ENCODE peak calls at places on chromosomes 7 and 10, in five cellular contexts. B is neuronal stem cell, E is H9, G is trophoblast cell, F is H1. Z is an unnamed sample.

GRCh38 chr10:12535656-12536055 is 186.3 kb downstream of the CAMK1D start:
- DNase-seq in E (no peak), B (no peak), G (no peak), F (no peak), Z (peak)

GRCh38 chr7:149414745-149415390 is 46.0 kb downstream of the ZNF777 start:
- DNase-seq in G (no peak), F (peak), B (peak), E (peak), Z (peak)

GRCh38 chr10:84076540-84077195 is 62.6 kb upstream of the GHITM start:
- DNase-seq in G (no peak), B (no peak), F (no peak), E (peak), Z (peak)

GRCh38 chr10:114044251-114045070 is 795 bp downstream of the ADRB1 start:
- DNase-seq in B (no peak), G (no peak), F (no peak), E (peak), Z (no peak)

GRCh38 chr10:54665122-54665521 is 135.9 kb downstream of the PCDH15 start:
- DNase-seq in B (no peak), E (no peak), F (no peak), G (no peak), Z (no peak)

GRCh38 chr7:1596181-1597043 is 26.6 kb upstream of the PSMG3 start:
- DNase-seq in B (no peak), E (no peak), F (no peak), G (no peak), Z (no peak)

GRCh38 chr10:26468691-26469090 is 30.6 kb downstream of the APBB1IP start:
- DNase-seq in B (no peak), F (no peak), G (no peak), E (no peak), Z (no peak)

GRCh38 chr10:112313911-112314310 is 30.7 kb downstream of the TECTB start:
- DNase-seq in E (no peak), B (no peak), G (no peak), F (no peak), Z (no peak)

GRCh38 chr10:111077715-111078504 is 1.1 kb downstream of the ADRA2A start:
- DNase-seq in E (peak), F (no peak), G (no peak), B (no peak), Z (no peak)

GRCh38 chr10:58028597-58029366 is 238.9 kb downstream of the IPMK start:
- DNase-seq in E (no peak), B (no peak), F (no peak), G (peak), Z (peak)

GRCh38 chr10:22251751-22252285 is 34.0 kb upstream of the EBLN1 start:
- DNase-seq in F (no peak), B (peak), G (no peak), E (peak), Z (no peak)

GRCh38 chr7:96303686-96304443 is 18.0 kb downstream of the SLC25A13 start:
- DNase-seq in B (no peak), G (no peak), E (no peak), F (no peak), Z (peak)

GRCh38 chr7:17421941-17422340 is 123.5 kb downstream of the AHR start:
- DNase-seq in B (no peak), F (no peak), G (no peak), E (no peak), Z (no peak)

GRCh38 chr10:51000164-51000563 is 74.1 kb upstream of the PRKG1 start:
- DNase-seq in G (no peak), F (no peak), E (no peak), B (no peak), Z (peak)

GRCh38 chr10:109726473-109726872 is 196.8 kb downstream of the XPNPEP1 start:
- DNase-seq in B (no peak), E (no peak), G (no peak), F (no peak), Z (no peak)

GRCh38 chr7:19982841-19983835 is 209.7 kb upstream of the TMEM196 start:
- DNase-seq in F (no peak), E (peak), G (peak), B (peak), Z (peak)

GRCh38 chr10:94217431-94217830 is 145.3 kb downstream of the NOC3L start:
- DNase-seq in F (no peak), G (no peak), E (no peak), B (no peak), Z (no peak)

GRCh38 chr7:45368129-45368807 is 205.9 kb upstream of the ADCY1 start:
- DNase-seq in B (no peak), F (no peak), E (no peak), G (no peak), Z (no peak)

GRCh38 chr7:5777932-5778331 is 3.5 kb downstream of the RNF216 start:
- DNase-seq in B (no peak), F (no peak), G (no peak), E (no peak), Z (no peak)

GRCh38 chr10:126646101-126646500 is 24.4 kb downstream of the C10orf90 start:
- DNase-seq in G (peak), F (no peak), E (no peak), B (no peak), Z (peak)

GRCh38 chr7:84697506-84697905 is 489.4 kb downstream of the SEMA3D start:
- DNase-seq in B (no peak), G (peak), F (no peak), E (no peak), Z (peak)

GRCh38 chr7:47991741-47992311 is 12.4 kb upstream of the HUS1 start:
- DNase-seq in G (peak), B (peak), F (peak), E (peak), Z (peak)

GRCh38 chr10:48885376-48885775 is 54.3 kb downstream of the LRRC18 start:
- DNase-seq in B (no peak), F (no peak), G (no peak), E (no peak), Z (no peak)

GRCh38 chr7:55477781-55478374 is 94.4 kb downstream of the VOPP1 start:
- DNase-seq in E (peak), B (no peak), G (peak), F (no peak), Z (peak)

GRCh38 chr7:55474944-55475911 is 97.1 kb downstream of the VOPP1 start:
- DNase-seq in B (no peak), E (peak), F (no peak), G (no peak), Z (no peak)

GRCh38 chr7:55476071-55476803 is 96.1 kb downstream of the VOPP1 start:
- DNase-seq in E (no peak), G (peak), B (no peak), F (no peak), Z (peak)

GRCh38 chr7:55478700-55479099 is 93.6 kb downstream of the VOPP1 start:
- DNase-seq in F (no peak), B (no peak), G (no peak), E (peak), Z (no peak)

DNA sequence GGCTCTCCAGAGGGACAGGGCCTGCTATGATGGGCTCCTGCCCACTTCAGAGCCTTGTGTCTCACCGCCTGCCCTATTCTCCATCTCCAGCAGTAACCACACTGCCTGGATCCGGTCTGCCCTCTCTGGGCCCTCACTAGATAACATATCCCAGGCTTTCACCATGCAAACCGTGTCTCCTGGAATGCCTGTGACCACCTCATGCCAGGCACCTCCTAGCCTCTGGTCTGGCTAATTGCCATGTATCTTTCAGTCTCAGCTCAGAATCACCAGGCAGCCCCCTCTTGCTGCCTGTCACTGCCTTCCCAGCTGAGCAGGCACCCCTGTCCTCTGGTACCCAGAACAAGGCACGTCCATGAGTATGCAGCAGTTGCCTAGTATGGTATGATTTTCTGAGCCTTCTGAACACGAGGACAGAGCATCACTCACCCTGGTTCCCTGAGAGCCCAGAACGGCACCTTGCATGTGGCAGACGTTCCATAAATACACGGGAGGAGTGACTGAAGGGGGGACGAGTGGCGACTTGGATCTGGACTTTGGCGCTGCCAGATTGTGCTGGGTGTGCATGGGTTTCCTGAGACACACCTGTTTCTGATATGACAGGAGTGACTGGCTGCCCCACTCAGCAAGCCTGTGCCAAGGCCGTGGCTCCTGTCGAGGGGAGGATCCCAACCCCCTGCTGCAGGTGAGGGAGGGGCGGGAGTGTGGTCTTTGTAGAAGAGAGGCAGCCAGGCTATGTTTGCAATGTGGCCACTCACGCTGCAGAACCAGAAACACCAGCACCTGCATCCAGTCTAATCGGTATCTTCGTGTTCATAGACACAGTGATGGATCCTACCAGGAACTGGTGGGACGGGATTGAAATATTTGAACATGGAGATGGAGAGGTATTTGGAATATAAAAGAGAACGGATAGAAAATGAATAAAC is 95.2 kb downstream of the VOPP1 start:
- DNase-seq in G (peak), F (no peak), E (peak), B (no peak), Z (no peak)
- H4K91ac ChIP-seq in G (no peak), F (no peak), E (no peak), B (no peak), Z (peak)

GRCh38 chr10:87671416-87671815 is 11.7 kb downstream of the PAPSS2 start:
- DNase-seq in B (no peak), E (no peak), F (no peak), G (no peak), Z (peak)

GRCh38 chr10:87664276-87664687 is 4.6 kb downstream of the PAPSS2 start:
- DNase-seq in G (no peak), F (no peak), E (no peak), B (no peak), Z (no peak)

GRCh38 chr10:87667503-87667902 is 7.8 kb downstream of the PAPSS2 start:
- DNase-seq in F (no peak), B (no peak), E (no peak), G (no peak), Z (no peak)

GRCh38 chr10:87670591-87670990 is 10.9 kb downstream of the PAPSS2 start:
- DNase-seq in E (no peak), G (no peak), F (no peak), B (no peak), Z (peak)

GRCh38 chr10:87668324-87669054 is 8.8 kb downstream of the PAPSS2 start:
- DNase-seq in E (no peak), G (no peak), F (no peak), B (no peak), Z (no peak)
- H2BK120ac ChIP-seq in E (no peak), G (no peak), F (no peak), B (no peak), Z (no peak)

GRCh38 chr10:4847580-4848020 is 21.6 kb downstream of the AKR1E2 start:
- DNase-seq in E (no peak), G (peak), B (no peak), F (no peak), Z (peak)

GRCh38 chr10:4848341-4849041 is 22.5 kb downstream of the AKR1E2 start:
- DNase-seq in B (no peak), F (no peak), G (no peak), E (no peak), Z (no peak)

GRCh38 chr10:4849555-4850242 is 23.7 kb downstream of the AKR1E2 start:
- DNase-seq in G (peak), F (peak), B (peak), E (peak), Z (peak)

GRCh38 chr10:4850400-4850799 is 24.4 kb downstream of the AKR1E2 start:
- DNase-seq in G (no peak), F (no peak), E (no peak), B (no peak), Z (no peak)

DNA sequence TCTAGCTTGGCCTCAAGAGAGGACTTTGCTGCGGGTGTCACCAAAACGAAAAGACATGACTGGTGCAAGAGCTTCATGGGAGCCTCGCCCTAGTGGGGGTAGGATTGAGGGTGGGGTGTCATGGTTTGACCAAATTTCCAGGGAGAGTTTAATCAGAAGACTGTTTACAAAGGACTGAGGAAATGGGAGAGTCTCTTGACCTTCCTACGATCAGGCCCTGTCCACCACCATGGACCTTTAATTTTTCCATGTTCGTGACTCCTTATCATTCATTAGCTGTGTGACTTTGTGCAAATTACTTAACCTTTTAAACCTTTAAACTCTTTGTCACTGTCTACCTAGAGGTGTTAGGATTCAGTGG is 23.0 kb downstream of the AKR1E2 start:
- DNase-seq in F (no peak), E (no peak), G (no peak), B (no peak), Z (no peak)
- H3K4me2 ChIP-seq in F (no peak), E (no peak), G (no peak), B (no peak), Z (no peak)

DNA sequence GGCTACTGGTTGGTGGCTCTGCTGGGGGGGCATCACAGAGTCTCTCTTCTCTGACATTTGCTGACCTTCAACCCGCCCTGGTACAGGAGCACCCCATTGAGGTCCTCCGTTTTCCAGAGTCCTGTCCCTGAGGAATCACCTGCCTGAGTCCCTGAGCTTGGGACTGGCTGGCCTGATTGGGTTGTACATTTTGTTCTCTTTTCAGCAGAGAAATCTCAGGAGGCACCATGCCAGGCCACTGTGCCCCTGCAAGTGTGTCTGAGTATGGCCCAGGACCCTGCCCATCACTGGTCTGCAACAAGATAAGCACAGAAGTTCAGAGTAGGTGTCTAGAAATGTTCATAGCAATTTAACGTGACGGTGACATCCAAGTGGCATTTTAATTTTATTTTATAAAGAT is 131.2 kb downstream of the CUX1 start:
- DNase-seq in G (no peak), E (no peak), B (no peak), F (no peak), Z (no peak)
- H4K91ac ChIP-seq in G (no peak), E (no peak), B (no peak), F (no peak), Z (peak)

GRCh38 chr10:32149257-32149955 is 93.2 kb upstream of the KIF5B start:
- DNase-seq in E (no peak), F (no peak), B (no peak), G (peak), Z (peak)

GRCh38 chr10:32148864-32149256 is 92.6 kb upstream of the KIF5B start:
- DNase-seq in F (no peak), G (no peak), B (no peak), E (no peak), Z (no peak)

GRCh38 chr10:32153252-32153651 is 97.0 kb upstream of the KIF5B start:
- DNase-seq in B (no peak), E (no peak), F (no peak), G (no peak), Z (no peak)

GRCh38 chr10:32151876-32152275 is 95.7 kb upstream of the KIF5B start:
- DNase-seq in E (no peak), F (no peak), B (no peak), G (no peak), Z (peak)

GRCh38 chr10:32150532-32151101 is 94.4 kb upstream of the KIF5B start:
- DNase-seq in E (no peak), B (no peak), G (no peak), F (no peak), Z (no peak)
- H2BK120ac ChIP-seq in E (no peak), B (no peak), G (no peak), F (no peak), Z (no peak)

DNA sequence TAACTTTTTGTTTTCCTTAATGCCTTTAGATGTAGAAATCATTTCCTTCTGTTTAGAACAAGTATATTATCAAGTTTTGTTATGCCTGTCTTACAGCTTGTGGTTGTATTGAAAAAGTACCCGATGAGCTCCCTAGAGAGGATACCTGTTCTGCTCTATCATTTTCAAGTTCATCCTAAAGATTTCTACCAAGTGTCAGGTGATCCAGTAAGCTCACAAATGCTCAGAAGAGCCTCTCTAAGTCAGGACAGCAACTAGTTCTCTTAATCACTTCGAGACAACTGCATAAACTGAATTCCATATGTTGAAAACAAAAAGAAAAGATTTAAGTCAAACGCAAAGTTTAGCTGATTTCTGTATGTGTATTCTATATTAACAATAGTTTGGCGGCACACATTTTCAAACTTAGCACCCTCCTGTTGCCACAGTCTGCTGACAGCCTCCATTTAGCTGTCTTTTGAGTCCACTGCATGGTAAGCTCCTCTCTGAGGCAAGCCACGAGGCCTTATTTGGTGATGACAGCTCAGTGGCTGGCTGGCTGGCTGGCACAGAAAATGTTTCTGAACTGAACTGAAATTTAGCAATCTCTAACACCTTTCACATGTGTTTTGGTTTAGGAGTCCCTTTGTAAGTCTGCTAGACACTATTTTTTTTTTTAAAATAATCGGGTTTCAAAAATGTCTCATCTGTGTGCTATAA is 59.4 kb downstream of the SEMA3C start:
- DNase-seq in B (no peak), E (no peak), F (no peak), G (no peak), Z (peak)
- H3K4me2 ChIP-seq in B (no peak), E (no peak), F (no peak), G (no peak), Z (peak)

DNA sequence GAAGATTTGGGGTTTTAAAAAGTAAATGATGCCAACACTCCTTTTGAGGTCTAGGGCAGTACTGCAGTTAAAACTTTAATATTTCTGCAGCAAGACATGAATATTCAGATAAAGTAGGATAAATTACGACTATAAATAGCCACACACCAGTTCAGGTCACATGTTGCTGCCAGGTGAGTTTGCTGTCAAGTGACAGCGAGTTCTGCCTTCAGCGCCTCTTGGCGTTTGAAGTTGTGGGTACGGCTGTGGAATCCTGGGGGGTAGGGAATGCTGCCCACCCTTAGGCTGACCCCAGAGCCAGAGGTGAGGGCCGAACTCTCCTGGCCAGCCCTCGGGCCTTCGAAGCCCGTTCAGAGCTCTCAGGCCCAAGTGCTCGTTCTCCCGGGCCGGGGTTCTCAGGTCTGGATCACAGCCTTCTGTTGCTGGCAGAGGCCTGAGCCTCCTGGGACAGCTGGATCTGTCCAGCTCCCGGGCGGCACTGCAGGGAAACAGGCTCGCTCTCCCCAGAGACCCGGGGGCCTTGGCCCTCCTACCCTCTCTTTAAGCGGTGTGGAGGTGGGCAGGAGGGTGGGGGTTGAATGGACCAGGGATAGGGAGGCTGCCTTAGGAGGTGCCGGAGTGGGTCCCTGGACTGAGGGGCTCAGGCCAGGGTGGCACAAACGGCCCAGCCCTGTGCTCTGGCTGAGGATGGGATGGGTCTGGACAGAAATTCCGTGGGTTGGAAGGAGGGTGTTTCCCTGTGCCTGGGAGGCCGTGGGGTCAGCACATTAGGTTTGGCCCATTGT is 5.4 kb downstream of the BRI3 start:
- DNase-seq in B (no peak), E (peak), G (no peak), F (no peak), Z (no peak)
- H4K91ac ChIP-seq in B (no peak), E (no peak), G (peak), F (no peak), Z (peak)

GRCh38 chr7:29684787-29685650 is 121.3 kb upstream of the WIPF3 start:
- DNase-seq in G (peak), B (peak), E (peak), F (peak), Z (peak)
- H2BK120ac ChIP-seq in G (peak), B (no peak), E (no peak), F (no peak), Z (no peak)

DNA sequence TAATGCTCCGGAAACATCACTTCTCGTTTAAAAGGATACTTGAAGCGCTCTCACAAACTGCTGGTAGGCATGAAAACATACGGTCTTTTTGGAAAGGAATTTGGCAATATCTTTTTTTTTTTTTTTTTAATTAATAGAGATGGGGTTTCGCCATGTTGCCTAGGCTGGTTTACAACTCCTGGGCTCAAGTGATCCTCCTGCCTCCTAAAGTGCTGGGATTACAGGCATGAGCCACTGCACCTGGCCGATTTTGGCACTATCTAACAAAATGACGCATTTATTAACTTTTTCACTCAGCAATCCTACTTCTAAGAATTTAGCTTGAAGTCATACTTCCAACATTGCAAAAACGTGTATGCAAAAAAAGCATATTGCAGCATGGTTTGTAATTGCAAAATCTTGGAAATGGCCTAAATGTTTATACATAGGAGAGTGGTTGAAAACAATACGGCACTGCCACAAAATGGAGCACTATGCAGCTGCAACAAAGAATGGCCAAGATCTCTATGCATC is 2.2 kb upstream of the XRCC2 start:
- DNase-seq in E (no peak), B (no peak), G (peak), F (no peak), Z (no peak)
- H3K4me2 ChIP-seq in E (no peak), B (no peak), G (no peak), F (no peak), Z (no peak)